ENCODE peak calls at places on chromosome 19, in ten cellular contexts. One of them, this sample, is unnamed.

GRCh38 chr19:9936151-9937000 is at the start of gene OLFM2:
- DNase-seq in K562: peak; percentile 95
- DNase-seq in GM23338: peak; percentile 90
- DNase-seq in transverse colon: no peak
- DNase-seq in sigmoid colon: no peak
- DNase-seq in Panc1: no peak
- DNase-seq in prostate gland: no peak
- DNase-seq in HCT116: no peak
- DNase-seq in suprapubic skin: no peak
- DNase-seq in spleen: no peak
- DNase-seq in this sample: no peak

GRCh38 chr19:52398091-52398461 is 427 bp downstream of the ZNF528 start:
- DNase-seq in K562: peak; percentile 15
- DNase-seq in GM23338: peak; percentile 44
- DNase-seq in transverse colon: peak; percentile 8
- DNase-seq in sigmoid colon: no peak
- DNase-seq in Panc1: no peak
- DNase-seq in prostate gland: no peak
- DNase-seq in HCT116: no peak
- DNase-seq in suprapubic skin: peak; percentile 59
- DNase-seq in spleen: no peak
- DNase-seq in this sample: no peak

GRCh38 chr19:31885280-31885853 is 460.0 kb upstream of the ZNF507 start:
- DNase-seq in K562: no peak
- DNase-seq in GM23338: no peak
- DNase-seq in transverse colon: no peak
- DNase-seq in sigmoid colon: no peak
- DNase-seq in Panc1: no peak
- DNase-seq in prostate gland: no peak
- DNase-seq in HCT116: no peak
- DNase-seq in suprapubic skin: no peak
- DNase-seq in spleen: no peak
- DNase-seq in this sample: no peak

GRCh38 chr19:10916602-10917001 is 11.8 kb downstream of the YIPF2 start:
- DNase-seq in K562: no peak
- DNase-seq in GM23338: no peak
- DNase-seq in transverse colon: no peak
- DNase-seq in sigmoid colon: no peak
- DNase-seq in Panc1: no peak
- DNase-seq in prostate gland: no peak
- DNase-seq in HCT116: no peak
- DNase-seq in suprapubic skin: no peak
- DNase-seq in spleen: no peak
- DNase-seq in this sample: no peak

GRCh38 chr19:46659151-46660007 is 1.6 kb downstream of the DACT3 start:
- DNase-seq in K562: peak; percentile 90
- DNase-seq in GM23338: peak; percentile 78
- DNase-seq in transverse colon: peak; percentile 31
- DNase-seq in sigmoid colon: peak; percentile 85
- DNase-seq in Panc1: no peak
- DNase-seq in prostate gland: no peak
- DNase-seq in HCT116: no peak
- DNase-seq in suprapubic skin: peak; percentile 70
- DNase-seq in spleen: peak; percentile 82
- DNase-seq in this sample: no peak

GRCh38 chr19:43847884-43848283 is 20.8 kb downstream of the ZNF283 start:
- DNase-seq in K562: no peak
- DNase-seq in GM23338: peak; percentile 55
- DNase-seq in transverse colon: no peak
- DNase-seq in sigmoid colon: no peak
- DNase-seq in Panc1: no peak
- DNase-seq in prostate gland: no peak
- DNase-seq in HCT116: no peak
- DNase-seq in suprapubic skin: no peak
- DNase-seq in spleen: no peak
- DNase-seq in this sample: no peak

GRCh38 chr19:15368798-15369593 is 10.6 kb downstream of the AKAP8 start:
- DNase-seq in K562: no peak
- DNase-seq in GM23338: no peak
- DNase-seq in transverse colon: no peak
- DNase-seq in sigmoid colon: no peak
- DNase-seq in Panc1: no peak
- DNase-seq in prostate gland: no peak
- DNase-seq in HCT116: no peak
- DNase-seq in suprapubic skin: no peak
- DNase-seq in spleen: peak; percentile 69
- DNase-seq in this sample: no peak

GRCh38 chr19:33156354-33156753 is 24.4 kb downstream of the WDR88 start:
- DNase-seq in K562: no peak
- DNase-seq in GM23338: no peak
- DNase-seq in transverse colon: no peak
- DNase-seq in sigmoid colon: no peak
- DNase-seq in Panc1: no peak
- DNase-seq in prostate gland: no peak
- DNase-seq in HCT116: no peak
- DNase-seq in suprapubic skin: no peak
- DNase-seq in spleen: peak; percentile 0
- DNase-seq in this sample: no peak

DNA sequence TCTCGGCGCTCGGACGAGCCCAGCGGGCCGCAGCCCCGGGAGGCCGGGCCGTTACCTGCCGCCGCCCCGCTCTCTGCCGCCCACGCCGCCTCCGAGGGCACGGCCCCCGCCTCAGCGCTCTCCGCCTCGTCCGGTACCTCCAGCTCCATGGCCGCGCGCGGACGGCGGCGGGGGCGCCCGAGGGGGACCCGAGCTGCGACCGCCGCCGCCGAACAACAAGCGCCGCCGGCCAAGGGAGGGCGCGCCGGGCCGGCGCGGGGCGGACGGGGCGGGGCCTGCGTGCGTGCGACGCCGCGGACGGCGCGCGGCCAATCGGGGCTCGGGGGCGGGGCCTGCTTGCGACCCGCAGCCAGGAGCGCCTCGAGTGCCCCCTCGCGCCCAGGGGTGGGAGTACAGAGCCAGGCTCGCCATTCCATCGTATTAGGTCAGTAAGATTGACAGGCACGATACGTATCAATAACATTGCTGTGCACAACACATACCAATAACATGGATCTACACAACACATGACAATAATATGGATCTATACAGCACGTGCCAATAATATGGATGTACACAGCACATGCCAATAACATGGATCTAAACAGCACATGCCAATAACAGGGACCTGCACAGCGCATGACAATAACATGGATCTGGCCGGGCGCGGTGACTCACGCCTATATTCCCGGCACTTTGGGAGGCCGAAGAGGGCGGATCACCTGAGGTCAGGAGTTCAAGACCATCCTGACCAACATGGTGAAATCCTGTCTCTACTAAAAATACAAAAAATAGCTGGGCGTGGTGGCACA is at the start of gene PIP5K1C:
- DNase-seq in K562: peak; percentile 97
- DNase-seq in GM23338: peak; percentile 94
- DNase-seq in transverse colon: peak; percentile 95
- DNase-seq in sigmoid colon: peak; percentile 94
- DNase-seq in Panc1: peak; percentile 61
- DNase-seq in prostate gland: peak; percentile 84
- DNase-seq in HCT116: peak; percentile 75
- DNase-seq in suprapubic skin: peak; percentile 91
- DNase-seq in spleen: peak; percentile 97
- DNase-seq in this sample: peak; percentile 92
- TF ChIP-seq POLR2AphosphoS5 in K562: peak; percentile 32
- TF ChIP-seq POLR2AphosphoS5 in GM23338: peak; percentile 59
- TF ChIP-seq POLR2AphosphoS5 in transverse colon: peak; percentile 13
- TF ChIP-seq POLR2AphosphoS5 in sigmoid colon: peak; percentile 76
- TF ChIP-seq POLR2AphosphoS5 in Panc1: no peak
- TF ChIP-seq POLR2AphosphoS5 in prostate gland: peak; percentile 38
- TF ChIP-seq POLR2AphosphoS5 in HCT116: peak; percentile 76
- TF ChIP-seq POLR2AphosphoS5 in suprapubic skin: no peak
- TF ChIP-seq POLR2AphosphoS5 in spleen: peak; percentile 56
- TF ChIP-seq POLR2AphosphoS5 in this sample: peak; percentile 8

DNA sequence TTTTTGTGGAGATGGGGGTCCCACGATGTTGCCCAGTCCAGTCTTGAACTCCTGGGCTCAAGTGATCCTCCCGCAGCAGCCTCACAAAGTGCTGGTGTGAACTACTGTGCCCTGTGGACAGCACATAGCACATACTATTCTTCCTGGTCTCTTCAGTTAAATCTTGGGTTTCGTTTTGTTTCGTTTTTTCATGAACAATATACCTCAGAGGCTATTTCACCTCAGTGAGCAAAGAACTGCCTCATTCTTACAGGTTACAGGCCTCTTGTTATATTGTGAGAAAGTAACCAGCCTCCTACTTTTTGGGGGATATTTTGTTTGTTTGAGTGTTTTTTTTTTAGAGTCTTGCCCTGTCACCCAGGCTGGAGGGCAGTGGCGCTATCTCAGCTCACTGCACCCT is 1.3 kb upstream of the C3 start:
- DNase-seq in K562: no peak
- DNase-seq in GM23338: no peak
- DNase-seq in transverse colon: no peak
- DNase-seq in sigmoid colon: no peak
- DNase-seq in Panc1: no peak
- DNase-seq in prostate gland: no peak
- DNase-seq in HCT116: no peak
- DNase-seq in suprapubic skin: no peak
- DNase-seq in spleen: no peak
- DNase-seq in this sample: no peak
- H3K4me3 ChIP-seq in K562: no peak overlapping the region
- H3K4me3 ChIP-seq in GM23338: no peak overlapping the region
- H3K4me3 ChIP-seq in transverse colon: no peak overlapping the region
- H3K4me3 ChIP-seq in sigmoid colon: no peak overlapping the region
- H3K4me3 ChIP-seq in Panc1: no peak overlapping the region
- H3K4me3 ChIP-seq in prostate gland: no peak overlapping the region
- H3K4me3 ChIP-seq in HCT116: no peak overlapping the region
- H3K4me3 ChIP-seq in suprapubic skin: no peak overlapping the region
- H3K4me3 ChIP-seq in spleen: no peak overlapping the region
- H3K4me3 ChIP-seq in this sample: no peak overlapping the region

GRCh38 chr19:16626796-16627193 is 1.2 kb downstream of the MED26 start:
- DNase-seq in K562: no peak
- DNase-seq in GM23338: no peak
- DNase-seq in transverse colon: no peak
- DNase-seq in sigmoid colon: no peak
- DNase-seq in Panc1: no peak
- DNase-seq in prostate gland: no peak
- DNase-seq in HCT116: no peak
- DNase-seq in suprapubic skin: no peak
- DNase-seq in spleen: no peak
- DNase-seq in this sample: no peak

GRCh38 chr19:16623066-16623465 is 4.9 kb downstream of the MED26 start:
- DNase-seq in K562: no peak
- DNase-seq in GM23338: no peak
- DNase-seq in transverse colon: no peak
- DNase-seq in sigmoid colon: no peak
- DNase-seq in Panc1: no peak
- DNase-seq in prostate gland: no peak
- DNase-seq in HCT116: no peak
- DNase-seq in suprapubic skin: no peak
- DNase-seq in spleen: no peak
- DNase-seq in this sample: no peak

GRCh38 chr19:16623576-16623975 is 4.4 kb downstream of the MED26 start:
- DNase-seq in K562: no peak
- DNase-seq in GM23338: no peak
- DNase-seq in transverse colon: no peak
- DNase-seq in sigmoid colon: no peak
- DNase-seq in Panc1: no peak
- DNase-seq in prostate gland: no peak
- DNase-seq in HCT116: no peak
- DNase-seq in suprapubic skin: no peak
- DNase-seq in spleen: no peak
- DNase-seq in this sample: no peak

GRCh38 chr19:16625183-16625958 is 2.6 kb downstream of the MED26 start:
- DNase-seq in K562: no peak
- DNase-seq in GM23338: no peak
- DNase-seq in transverse colon: no peak
- DNase-seq in sigmoid colon: no peak
- DNase-seq in Panc1: no peak
- DNase-seq in prostate gland: no peak
- DNase-seq in HCT116: no peak
- DNase-seq in suprapubic skin: no peak
- DNase-seq in spleen: no peak
- DNase-seq in this sample: no peak

DNA sequence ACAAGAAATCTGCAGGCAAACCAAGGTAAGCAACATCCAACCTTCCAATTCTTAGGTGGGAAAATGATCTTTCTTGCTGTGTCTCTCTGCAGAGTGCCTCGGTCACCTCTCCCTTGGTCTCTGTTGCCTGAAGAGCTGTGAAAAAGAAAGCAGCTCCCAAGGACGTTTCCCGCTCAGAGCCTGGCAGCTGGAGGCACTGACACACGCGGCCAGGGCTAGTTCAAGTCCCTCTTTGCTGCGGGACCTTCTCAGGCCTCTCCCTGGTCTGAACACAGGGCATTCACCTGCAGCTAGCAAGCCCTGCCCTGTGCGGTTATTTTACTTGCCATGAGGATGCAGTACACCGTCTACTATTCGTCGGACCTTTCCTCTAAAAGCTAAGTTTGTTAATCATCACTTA is 3.8 kb downstream of the MED26 start:
- DNase-seq in K562: no peak
- DNase-seq in GM23338: no peak
- DNase-seq in transverse colon: no peak
- DNase-seq in sigmoid colon: no peak
- DNase-seq in Panc1: no peak
- DNase-seq in prostate gland: no peak
- DNase-seq in HCT116: no peak
- DNase-seq in suprapubic skin: no peak
- DNase-seq in spleen: no peak
- DNase-seq in this sample: no peak
- TF ChIP-seq POLR2AphosphoS5 in K562: no peak
- TF ChIP-seq POLR2AphosphoS5 in GM23338: no peak
- TF ChIP-seq POLR2AphosphoS5 in transverse colon: no peak
- TF ChIP-seq POLR2AphosphoS5 in sigmoid colon: no peak
- TF ChIP-seq POLR2AphosphoS5 in Panc1: no peak
- TF ChIP-seq POLR2AphosphoS5 in prostate gland: no peak
- TF ChIP-seq POLR2AphosphoS5 in HCT116: no peak
- TF ChIP-seq POLR2AphosphoS5 in suprapubic skin: no peak
- TF ChIP-seq POLR2AphosphoS5 in spleen: no peak
- TF ChIP-seq POLR2AphosphoS5 in this sample: no peak

DNA sequence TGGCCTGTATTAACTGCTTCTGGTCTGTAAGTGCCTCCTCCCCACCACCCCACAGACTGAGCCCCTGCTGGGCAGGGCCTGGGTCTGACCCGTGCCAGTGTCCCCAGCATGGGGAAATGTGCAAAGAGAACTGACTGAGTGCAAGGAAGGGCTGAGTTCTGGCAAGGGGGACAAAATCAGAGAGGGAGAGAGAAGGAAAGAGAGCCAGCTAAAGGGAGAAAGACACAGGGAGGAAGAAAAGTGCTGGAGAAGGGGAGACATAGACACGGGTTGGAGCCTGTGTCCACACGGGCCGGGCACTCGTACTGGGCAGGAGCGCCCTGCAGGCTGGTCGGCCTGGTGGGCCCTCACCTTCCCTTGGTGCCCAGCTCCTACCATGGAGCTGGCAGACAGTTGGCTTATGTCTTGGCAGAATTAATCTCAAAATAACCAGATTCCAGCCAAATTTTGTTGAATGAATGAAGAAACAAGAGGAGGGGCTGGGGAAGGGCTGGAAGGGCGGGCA is 1.2 kb downstream of the NKG7 start:
- DNase-seq in K562: no peak
- DNase-seq in GM23338: no peak
- DNase-seq in transverse colon: no peak
- DNase-seq in sigmoid colon: no peak
- DNase-seq in Panc1: no peak
- DNase-seq in prostate gland: no peak
- DNase-seq in HCT116: no peak
- DNase-seq in suprapubic skin: no peak
- DNase-seq in spleen: no peak
- DNase-seq in this sample: no peak
- H3K4me3 ChIP-seq in K562: no peak overlapping the region
- H3K4me3 ChIP-seq in GM23338: no peak overlapping the region
- H3K4me3 ChIP-seq in transverse colon: no peak overlapping the region
- H3K4me3 ChIP-seq in sigmoid colon: no peak overlapping the region
- H3K4me3 ChIP-seq in Panc1: no peak overlapping the region
- H3K4me3 ChIP-seq in prostate gland: no peak overlapping the region
- H3K4me3 ChIP-seq in HCT116: no peak overlapping the region
- H3K4me3 ChIP-seq in suprapubic skin: no peak overlapping the region
- H3K4me3 ChIP-seq in spleen: peak overlapping the region; percentile 35
- H3K4me3 ChIP-seq in this sample: no peak overlapping the region

This sample was measured in breast epithelium.